ENCODE peak calls at places on chromosomes 16 and 17, in eight cellular contexts. U is heart left ventricle, J is BE2C, M is fibroblast of villous mesenchyme, G is colonic mucosa, B is cardiac fibroblast, H is fibroblast of lung, Q is A549. I is an unnamed sample.

GRCh38 chr16:81116285-81116684 is 20.1 kb upstream of the GCSH start:
- DNase-seq in B (no peak), M (no peak), G (no peak), U (no peak), J (no peak), Q (no peak), H (no peak), I (no peak)

GRCh38 chr17:14282700-14283099 is 18.2 kb upstream of the HS3ST3B1 start:
- DNase-seq in U (no peak), B (no peak), Q (no peak), J (no peak), H (no peak), G (no peak), M (no peak), I (no peak)

GRCh38 chr17:57707892-57708291 is 37.2 kb downstream of the CCDC182 start:
- DNase-seq in H (peak; percentile 3), B (no peak), G (no peak), J (peak; percentile 60), U (peak; percentile 43), M (no peak), Q (no peak), I (no peak)

GRCh38 chr17:51372345-51373004 is 112.1 kb downstream of the UTP18 start:
- DNase-seq in H (peak; percentile 28), G (peak; percentile 20), J (peak; percentile 58), U (peak; percentile 39), Q (peak; percentile 77), M (peak; percentile 17), B (peak; percentile 54), I (peak; percentile 59)

GRCh38 chr17:47725446-47726109 is 7.5 kb upstream of the TBX21 start:
- DNase-seq in H (no peak), J (no peak), M (no peak), B (no peak), U (no peak), G (no peak), Q (no peak), I (no peak)

GRCh38 chr16:29030086-29030840 is 45.4 kb downstream of the LAT start:
- DNase-seq in U (no peak), Q (no peak), G (peak; percentile 6), J (no peak), H (no peak), B (no peak), M (no peak), I (no peak)

GRCh38 chr17:50762177-50762576 is 5.1 kb downstream of the ANKRD40CL start:
- DNase-seq in G (no peak), J (no peak), H (no peak), U (no peak), Q (no peak), M (no peak), B (no peak), I (no peak)

GRCh38 chr17:1568950-1569810 is 6.6 kb upstream of the PITPNA start:
- DNase-seq in B (no peak), Q (no peak), H (no peak), M (no peak), G (peak; percentile 41), J (no peak), U (no peak), I (no peak)

GRCh38 chr16:83903739-83904138 is 4.8 kb downstream of the MLYCD start:
- DNase-seq in B (peak; percentile 65), M (peak; percentile 68), H (peak; percentile 81), G (no peak), J (no peak), Q (no peak), U (peak; percentile 88), I (peak; percentile 73)

GRCh38 chr16:85062303-85062702 is 34.7 kb downstream of the KIAA0513 start:
- DNase-seq in G (no peak), J (no peak), B (no peak), Q (no peak), U (no peak), H (no peak), M (no peak), I (no peak)

GRCh38 chr16:86294535-86294934 is 215.8 kb upstream of the FOXF1 start:
- DNase-seq in J (no peak), U (no peak), H (peak; percentile 88), M (peak; percentile 92), B (no peak), Q (no peak), G (peak; percentile 36), I (no peak)

GRCh38 chr16:81585785-81586184 is 141.2 kb downstream of the CMIP start:
- DNase-seq in H (no peak), J (peak; percentile 32), B (no peak), M (no peak), G (no peak), U (peak; percentile 1), Q (peak; percentile 76), I (no peak)

GRCh38 chr17:77145635-77146632 is 5.2 kb downstream of the SEC14L1 start:
- DNase-seq in J (peak; percentile 40), B (peak; percentile 88), G (peak; percentile 52), H (peak; percentile 79), M (peak; percentile 78), Q (no peak), U (peak; percentile 78), I (peak; percentile 71)

DNA sequence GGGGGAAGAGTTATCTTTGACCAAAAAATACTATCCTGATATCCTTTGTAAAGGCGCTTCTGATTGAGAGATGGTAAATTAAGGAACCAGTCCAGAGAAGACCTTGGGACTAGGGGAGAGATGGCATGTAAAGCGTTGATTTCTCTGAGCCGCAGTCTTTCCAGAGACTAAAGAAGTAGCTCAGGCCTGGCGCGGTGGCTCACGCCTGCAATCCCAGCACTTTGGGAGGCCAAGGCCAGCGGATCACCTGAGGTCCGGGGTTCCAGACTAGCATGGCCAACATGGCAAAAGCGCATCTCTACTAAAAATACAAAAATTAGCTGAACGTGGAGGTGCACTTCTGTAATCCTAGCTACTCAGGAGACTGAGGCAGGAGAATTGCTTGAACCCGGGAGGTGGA is 625 bp upstream of the CENPT start:
- DNase-seq in J (no peak), G (no peak), U (no peak), Q (no peak), H (no peak), B (no peak), M (no peak), I (no peak)
- H3K4me3 ChIP-seq in J (peak overlapping the region; percentile 96), G (peak overlapping the region; percentile 76), U (peak overlapping the region; percentile 89), Q (peak overlapping the region; percentile 93), H (peak overlapping the region; percentile 77), B (peak overlapping the region; percentile 95), M (peak overlapping the region; percentile 91), I (peak overlapping the region; percentile 88)

DNA sequence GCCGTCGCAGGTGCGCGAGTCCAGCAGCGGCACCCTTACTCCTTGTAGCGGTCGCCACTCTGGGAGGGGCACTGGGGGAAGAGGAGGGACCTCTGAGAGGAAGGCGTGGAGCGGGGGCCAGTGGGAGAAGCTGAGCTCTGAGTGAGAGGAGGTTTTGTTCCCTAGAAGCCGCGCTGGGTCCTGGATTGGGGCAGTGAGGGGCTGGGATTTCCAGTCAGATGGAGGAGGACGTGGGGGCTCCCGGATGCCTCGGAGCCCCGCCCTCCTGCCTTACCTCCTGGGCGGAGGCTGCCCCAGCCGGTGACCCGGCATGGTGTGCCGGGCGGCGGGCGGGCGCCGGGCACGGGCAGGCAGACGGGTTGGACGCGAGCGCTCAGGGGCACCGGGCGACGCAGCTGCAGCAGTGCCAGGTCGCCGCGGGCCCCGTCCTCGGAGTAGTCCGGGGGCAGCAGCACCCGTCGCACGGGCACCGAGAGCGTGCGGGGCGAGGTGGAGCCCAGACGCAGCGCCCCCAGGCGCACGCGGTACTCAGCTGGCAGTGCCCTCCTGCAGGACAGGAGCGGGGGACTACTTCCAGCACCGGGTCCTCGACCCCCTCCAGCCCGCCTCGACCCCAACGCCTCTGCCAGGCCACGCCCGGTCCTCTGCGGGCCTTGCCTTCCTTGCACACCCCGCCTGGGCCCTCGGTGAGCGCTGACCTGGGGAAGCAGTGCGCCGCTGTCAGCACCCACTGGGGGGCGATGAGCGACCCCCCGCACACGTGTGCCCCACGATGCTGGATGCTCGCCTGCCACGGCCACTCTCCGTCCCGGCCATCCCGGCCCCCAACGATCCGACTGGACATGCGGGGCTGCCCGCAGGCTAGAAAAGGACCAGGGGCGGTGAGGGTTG is 2.0 kb downstream of the PRSS33 start:
- DNase-seq in Q (no peak), B (no peak), M (no peak), U (peak; percentile 21), H (no peak), J (no peak), G (no peak), I (no peak)
- TF ChIP-seq CTCF in Q (no peak), B (no peak), M (peak; percentile 6), U (no peak), H (no peak), J (no peak), G (no peak), I (no peak)

GRCh38 chr17:4576729-4577322 is 7.5 kb upstream of the SMTNL2 start:
- DNase-seq in M (no peak), G (no peak), J (peak; percentile 69), Q (no peak), B (no peak), H (peak; percentile 51), U (peak; percentile 18), I (no peak)
- H3K4me3 ChIP-seq in M (no peak overlapping the region), G (no peak overlapping the region), J (no peak overlapping the region), Q (no peak overlapping the region), B (no peak overlapping the region), H (no peak overlapping the region), U (no peak overlapping the region), I (no peak overlapping the region)

GRCh38 chr17:78362671-78363070 is 2.8 kb upstream of the SOCS3 start:
- DNase-seq in H (no peak), Q (no peak), B (no peak), U (no peak), J (no peak), G (no peak), M (no peak), I (no peak)
- TF ChIP-seq CTCF in H (no peak), Q (no peak), B (peak; percentile 16), U (no peak), J (peak; percentile 32), G (no peak), M (peak; percentile 14), I (no peak)

DNA sequence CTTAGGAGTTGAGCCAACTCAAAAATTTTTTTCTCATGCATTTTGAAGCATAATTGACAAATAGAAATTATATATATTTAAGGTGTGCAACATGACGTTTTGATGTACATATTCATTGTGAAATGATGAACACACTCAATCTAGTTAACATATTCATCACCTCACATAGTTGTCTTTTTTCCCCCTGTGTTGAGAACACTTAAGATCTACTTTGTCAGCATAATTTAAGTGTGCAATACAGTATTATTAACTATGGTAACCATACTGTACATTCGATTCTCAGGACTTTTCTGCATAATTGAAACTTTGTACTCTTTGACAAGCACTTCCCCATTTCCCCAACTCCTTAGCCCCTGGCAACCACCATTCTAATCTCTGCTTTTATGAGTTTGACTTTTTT is 192.2 kb upstream of the ZKSCAN2 start:
- DNase-seq in U (no peak), J (no peak), H (no peak), G (no peak), Q (no peak), M (no peak), B (no peak), I (no peak)
- H3K4me3 ChIP-seq in U (no peak overlapping the region), J (no peak overlapping the region), H (no peak overlapping the region), G (no peak overlapping the region), Q (no peak overlapping the region), M (no peak overlapping the region), B (no peak overlapping the region), I (no peak overlapping the region)

DNA sequence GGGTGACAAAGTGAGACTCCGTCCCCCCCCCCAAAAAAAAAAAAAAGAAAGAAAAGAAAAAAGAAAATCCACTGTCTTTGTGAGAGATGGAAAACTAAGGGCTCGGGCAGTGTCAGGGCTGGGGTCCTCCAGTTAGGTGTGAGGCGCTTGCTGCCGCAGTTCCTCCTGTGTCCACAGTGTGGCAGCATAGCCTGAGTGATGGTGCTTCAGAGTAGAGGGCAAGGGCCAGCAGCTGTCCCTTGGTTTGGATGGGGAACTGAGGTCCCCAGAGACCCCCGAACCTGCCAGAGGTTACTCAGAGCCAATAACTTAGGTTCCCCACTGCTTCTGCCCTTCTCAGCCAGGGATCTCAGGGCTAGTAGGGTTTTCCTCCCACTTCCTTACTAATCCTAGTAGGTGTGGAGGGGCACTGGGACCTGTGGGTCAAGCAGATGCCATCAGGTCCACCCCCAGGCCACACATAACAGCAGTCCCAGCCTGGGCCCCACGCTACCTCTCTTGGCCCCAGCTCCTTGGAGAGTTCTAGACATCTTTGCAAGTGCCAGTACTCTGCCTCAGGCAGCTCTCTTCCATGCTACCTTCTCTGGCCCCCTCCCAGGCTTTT is 7.9 kb upstream of the LLGL1 start:
- DNase-seq in B (peak; percentile 75), G (peak; percentile 77), J (peak; percentile 72), Q (peak; percentile 71), H (peak; percentile 51), U (peak; percentile 79), M (peak; percentile 58), I (peak; percentile 62)
- TF ChIP-seq CTCF in B (peak; percentile 98), G (peak; percentile 96), J (peak; percentile 83), Q (peak; percentile 85), H (peak; percentile 90), U (peak; percentile 92), M (peak; percentile 98), I (peak; percentile 97)

I was measured in fibroblast of mammary gland.